ENCODE peak calls at places on chromosomes 5 and 9, in nine cellular contexts. Z is Kasumi-1; F is H9; O is activated CD4-positive, CD25-positive, alpha-beta regulatory T cell treated with anti-CD3 and anti-CD28 coated beads, Interleukin-2, amount 50 U/mL, for 16 hours; N is GM23248; E is T-helper 1 cell; D is NCI-H2081 treated with DMSO at 0.1 percent for 48 hours; H is IMR-90; J is left ventricle myocardium inferior. A is an unnamed sample.

GRCh38 chr5:89556215-89557009 is 673.4 kb upstream of the MEF2C start:
- DNase-seq in F (no peak), E (no peak), J (no peak), H (peak), D (no peak), N (peak), O (no peak), Z (no peak), A (no peak)

GRCh38 chr9:116395409-116396037 is 241.9 kb downstream of the PAPPA start:
- DNase-seq in O (no peak), H (no peak), N (no peak), Z (no peak), D (no peak), J (no peak), F (no peak), E (no peak), A (no peak)

GRCh38 chr5:57302164-57302563 is 128.3 kb downstream of the GPBP1 start:
- DNase-seq in F (no peak), O (no peak), D (no peak), N (peak), J (no peak), E (no peak), H (peak), Z (peak), A (no peak)

GRCh38 chr9:116565986-116566385 is 121.1 kb upstream of the TRIM32 start:
- DNase-seq in Z (no peak), J (no peak), D (no peak), F (no peak), E (no peak), H (no peak), N (peak), O (no peak), A (no peak)

GRCh38 chr5:138950411-138951011 is 75.4 kb upstream of the LRRTM2 start:
- DNase-seq in J (no peak), O (no peak), D (no peak), H (no peak), N (no peak), F (no peak), E (no peak), Z (no peak), A (no peak)

GRCh38 chr9:33159760-33160127 is 7.4 kb downstream of the B4GALT1 start:
- DNase-seq in H (peak), D (no peak), N (peak), O (peak), F (no peak), J (peak), E (peak), Z (peak), A (no peak)

GRCh38 chr5:1799110-1799601 is 481 bp downstream of the MRPL36 start:
- DNase-seq in F (no peak), E (peak), N (peak), O (no peak), Z (peak), J (no peak), D (no peak), H (peak), A (peak)

GRCh38 chr9:136292026-136292538 is 11.8 kb downstream of the CCDC187 start:
- DNase-seq in Z (no peak), O (no peak), N (no peak), E (no peak), H (no peak), D (no peak), J (no peak), F (no peak), A (no peak)

GRCh38 chr5:93736284-93736683 is 5.1 kb downstream of the POU5F2 start:
- DNase-seq in N (peak), D (no peak), H (peak), E (no peak), F (no peak), O (no peak), Z (no peak), J (no peak), A (no peak)

A was measured in frontal cortex.